ENCODE peak calls at places on chromosomes 1 and 21, in eight cellular contexts. J is HCEC 1CT; B is HFFc6; G is NCI-H1092; W is frontal cortex; Z is CD4-positive, alpha-beta T cell; R is DMS153; X is Jurkat, Clone E6-1. A is an unnamed sample.

GRCh38 chr1:248815407-248816034 is 10.2 kb downstream of the SH3BP5L start:
- DNase-seq in J (no peak), B (no peak), G (no peak), W (no peak), Z (no peak), R (no peak), X (no peak), A (no peak)

GRCh38 chr1:31207046-31207445 is 32.6 kb downstream of the NKAIN1 start:
- DNase-seq in J (no peak), B (no peak), G (no peak), W (no peak), Z (no peak), R (no peak), X (no peak), A (no peak)

GRCh38 chr1:113850127-113850796 is 21.2 kb downstream of the PTPN22 start:
- DNase-seq in J (no peak), B (no peak), G (no peak), W (no peak), Z (no peak), R (no peak), X (no peak), A (no peak)

GRCh38 chr1:158819461-158820443 is 11.4 kb upstream of the MNDA start:
- DNase-seq in J (no peak), B (no peak), G (no peak), W (no peak), Z (no peak), R (no peak), X (peak), A (no peak)

GRCh38 chr1:118960567-118961136 is 27.5 kb downstream of the TBX15 start:
- DNase-seq in J (peak), B (peak), G (no peak), W (no peak), Z (no peak), R (no peak), X (no peak), A (no peak)

GRCh38 chr1:175757381-175758015 is 14.1 kb upstream of the TNR start:
- DNase-seq in J (no peak), B (no peak), G (no peak), W (no peak), Z (no peak), R (no peak), X (peak), A (no peak)

GRCh38 chr1:52676249-52676903 is 21.8 kb downstream of the COA7 start:
- DNase-seq in J (no peak), B (no peak), G (no peak), W (no peak), Z (no peak), R (no peak), X (no peak), A (no peak)

GRCh38 chr1:173914366-173914871 is 2.7 kb downstream of the SERPINC1 start:
- DNase-seq in J (peak), B (peak), G (no peak), W (no peak), Z (no peak), R (no peak), X (peak), A (peak)

GRCh38 chr1:166488327-166488726 is 321.5 kb upstream of the FAM78B start:
- DNase-seq in J (no peak), B (no peak), G (no peak), W (no peak), Z (no peak), R (no peak), X (no peak), A (no peak)

GRCh38 chr21:34722684-34723300 is 54.0 kb downstream of the CLIC6 start:
- DNase-seq in J (no peak), B (no peak), G (no peak), W (no peak), Z (no peak), R (no peak), X (no peak), A (peak)

GRCh38 chr1:227952374-227953021 is 4.8 kb upstream of the WNT9A start:
- DNase-seq in J (no peak), B (no peak), G (no peak), W (no peak), Z (no peak), R (no peak), X (no peak), A (no peak)

GRCh38 chr1:204295666-204296065 is 64.1 kb downstream of the PLEKHA6 start:
- DNase-seq in J (peak), B (no peak), G (no peak), W (no peak), Z (no peak), R (no peak), X (peak), A (no peak)

GRCh38 chr21:24290151-24290833 is 1317.0 kb downstream of the MRPL39 start:
- DNase-seq in J (no peak), B (no peak), G (no peak), W (no peak), Z (no peak), R (no peak), X (peak), A (peak)

GRCh38 chr1:240245629-240246020 is 153.9 kb downstream of the FMN2 start:
- DNase-seq in J (no peak), B (peak), G (no peak), W (no peak), Z (no peak), R (no peak), X (no peak), A (no peak)

GRCh38 chr1:89685461-89685860 is 52.5 kb downstream of the LRRC8C start:
- DNase-seq in J (no peak), B (no peak), G (no peak), W (no peak), Z (no peak), R (no peak), X (no peak), A (no peak)

GRCh38 chr1:116904791-116905320 is 4.9 kb upstream of the PTGFRN start:
- DNase-seq in J (no peak), B (no peak), G (no peak), W (no peak), Z (no peak), R (no peak), X (no peak), A (no peak)

GRCh38 chr1:29649375-29650040 is 413.2 kb downstream of the PTPRU start:
- DNase-seq in J (no peak), B (peak), G (no peak), W (no peak), Z (no peak), R (peak), X (no peak), A (no peak)

GRCh38 chr1:119884700-119885099 is 11.6 kb downstream of the ADAM30 start:
- DNase-seq in J (no peak), B (no peak), G (no peak), W (no peak), Z (no peak), R (no peak), X (no peak), A (no peak)

GRCh38 chr1:182120411-182121258 is 59.1 kb upstream of the ZNF648 start:
- DNase-seq in J (no peak), B (no peak), G (peak), W (peak), Z (no peak), R (peak), X (peak), A (no peak)

A was measured in CD8-positive, alpha-beta T cell.